ENCODE peak calls at places on chromosomes 5 and 9, in four cellular contexts. F is SK-N-SH, O is GM23338, R is prostate gland. V is an unnamed sample.

GRCh38 chr9:134336174-134336705 is 10.0 kb downstream of the RXRA start:
- DNase-seq in F (no peak), O (no peak), R (no peak), V (no peak)

GRCh38 chr5:172771439-172772111 is 580 bp upstream of the DUSP1 start:
- DNase-seq in F (no peak), O (no peak), R (no peak), V (no peak)

GRCh38 chr5:93611900-93612898 is 29.2 kb downstream of the NR2F1 start:
- DNase-seq in F (peak; percentile 66), O (peak; percentile 65), R (no peak), V (no peak)

GRCh38 chr5:180601591-180602480 is 10.5 kb upstream of the SCGB3A1 start:
- DNase-seq in F (peak; percentile 40), O (no peak), R (no peak), V (no peak)

GRCh38 chr9:97487107-97487506 is 14.4 kb upstream of the TMOD1 start:
- DNase-seq in F (no peak), O (peak; percentile 15), R (no peak), V (no peak)

GRCh38 chr5:148641735-148642134 is 12.6 kb downstream of the HTR4 start:
- DNase-seq in F (no peak), O (no peak), R (no peak), V (no peak)

GRCh38 chr9:86637515-86637914 is 283.3 kb upstream of the TUT7 start:
- DNase-seq in F (peak; percentile 45), O (peak; percentile 88), R (peak; percentile 13), V (no peak)

GRCh38 chr5:175696139-175696854 is 38.4 kb downstream of the HRH2 start:
- DNase-seq in F (peak; percentile 55), O (peak; percentile 92), R (no peak), V (no peak)

GRCh38 chr9:83966209-83966582 is 13.8 kb downstream of the HNRNPK start:
- DNase-seq in F (no peak), O (peak; percentile 24), R (no peak), V (no peak)

GRCh38 chr5:139667001-139667729 is 19.0 kb downstream of the CXXC5 start:
- DNase-seq in F (no peak), O (no peak), R (no peak), V (no peak)

GRCh38 chr5:180816608-180817534 is 14.3 kb upstream of the MGAT1 start:
- DNase-seq in F (no peak), O (no peak), R (no peak), V (no peak)

GRCh38 chr5:67190856-67191255 is 5.7 kb downstream of the CD180 start:
- DNase-seq in F (no peak), O (peak; percentile 50), R (no peak), V (no peak)

DNA sequence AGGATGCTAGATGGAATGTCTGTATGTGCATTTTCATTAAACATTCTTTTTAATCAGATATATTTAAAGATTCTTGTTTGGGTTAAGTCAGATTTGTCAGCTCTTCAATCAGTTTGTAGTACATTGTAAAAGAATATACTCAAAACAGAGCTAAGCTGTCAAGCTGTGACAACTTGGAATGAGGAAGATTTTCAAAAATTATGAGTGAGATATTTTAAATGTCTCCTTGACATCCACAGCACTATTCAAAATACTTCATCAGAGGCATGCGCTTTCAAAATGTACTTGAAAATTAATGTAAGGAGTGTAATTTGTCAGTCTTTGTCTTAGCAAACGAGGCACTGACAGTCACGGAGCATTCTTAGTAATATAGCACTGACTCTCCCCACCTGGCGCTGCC is 182.0 kb downstream of the MAT2B start:
- DNase-seq in F (no peak), O (no peak), R (no peak), V (no peak)
- TF ChIP-seq POLR2AphosphoS5 in F (no peak), O (no peak), R (no peak), V (no peak)

GRCh38 chr5:112643339-112643971 is 94.2 kb upstream of the APC start:
- DNase-seq in F (no peak), O (no peak), R (no peak), V (no peak)
- TF ChIP-seq POLR2AphosphoS5 in F (no peak), O (no peak), R (no peak), V (no peak)

GRCh38 chr5:135660826-135661555 is 82.2 kb upstream of the CXCL14 start:
- DNase-seq in F (no peak), O (peak; percentile 8), R (no peak), V (peak; percentile 86)
- TF ChIP-seq POLR2AphosphoS5 in F (no peak), O (no peak), R (no peak), V (no peak)

DNA sequence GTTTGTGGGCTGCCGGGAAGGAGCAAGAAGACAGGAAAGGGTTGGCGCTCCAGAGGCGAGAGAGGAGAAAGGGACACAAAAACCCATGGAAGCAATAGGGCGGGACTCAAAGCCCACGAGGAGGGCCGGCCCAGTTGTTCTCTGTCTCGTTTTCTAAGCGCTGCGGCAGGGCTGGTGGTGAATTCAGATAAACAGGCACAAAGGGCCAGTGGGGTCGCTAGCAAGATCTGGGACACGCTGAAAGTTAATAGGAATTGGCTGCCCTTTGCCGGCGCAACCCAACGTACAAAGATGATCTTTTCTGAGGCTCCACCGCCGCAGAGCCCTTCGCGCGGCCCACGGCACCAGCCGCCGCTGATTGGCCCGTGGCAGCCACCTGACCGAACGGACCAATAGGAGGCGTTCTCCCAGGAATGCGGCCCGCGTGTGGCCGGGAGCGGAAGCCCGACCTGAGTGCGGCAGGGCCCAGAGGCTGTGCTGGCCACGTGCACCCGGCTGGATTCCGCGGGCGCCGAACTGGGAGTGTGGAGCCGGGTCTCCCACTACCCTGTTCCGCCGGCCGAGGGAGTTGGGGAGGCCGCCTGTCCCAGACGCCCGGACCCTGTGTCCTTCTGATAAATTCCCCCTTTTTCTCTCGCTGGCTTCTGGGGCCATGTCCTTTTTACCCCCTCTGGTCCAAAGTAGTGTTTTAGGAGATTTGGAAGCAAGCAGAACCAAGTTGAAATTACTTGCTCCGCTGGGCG is 16.8 kb upstream of the NSD1 start:
- DNase-seq in F (no peak), O (peak; percentile 96), R (peak; percentile 78), V (peak; percentile 97)
- TF ChIP-seq POLR2AphosphoS5 in F (no peak), O (peak; percentile 53), R (peak; percentile 81), V (peak; percentile 78)

GRCh38 chr5:135578685-135579341 is at the start of gene CXCL14:
- DNase-seq in F (no peak), O (peak; percentile 84), R (peak; percentile 15), V (no peak)
- TF ChIP-seq POLR2AphosphoS5 in F (no peak), O (no peak), R (no peak), V (no peak)

DNA sequence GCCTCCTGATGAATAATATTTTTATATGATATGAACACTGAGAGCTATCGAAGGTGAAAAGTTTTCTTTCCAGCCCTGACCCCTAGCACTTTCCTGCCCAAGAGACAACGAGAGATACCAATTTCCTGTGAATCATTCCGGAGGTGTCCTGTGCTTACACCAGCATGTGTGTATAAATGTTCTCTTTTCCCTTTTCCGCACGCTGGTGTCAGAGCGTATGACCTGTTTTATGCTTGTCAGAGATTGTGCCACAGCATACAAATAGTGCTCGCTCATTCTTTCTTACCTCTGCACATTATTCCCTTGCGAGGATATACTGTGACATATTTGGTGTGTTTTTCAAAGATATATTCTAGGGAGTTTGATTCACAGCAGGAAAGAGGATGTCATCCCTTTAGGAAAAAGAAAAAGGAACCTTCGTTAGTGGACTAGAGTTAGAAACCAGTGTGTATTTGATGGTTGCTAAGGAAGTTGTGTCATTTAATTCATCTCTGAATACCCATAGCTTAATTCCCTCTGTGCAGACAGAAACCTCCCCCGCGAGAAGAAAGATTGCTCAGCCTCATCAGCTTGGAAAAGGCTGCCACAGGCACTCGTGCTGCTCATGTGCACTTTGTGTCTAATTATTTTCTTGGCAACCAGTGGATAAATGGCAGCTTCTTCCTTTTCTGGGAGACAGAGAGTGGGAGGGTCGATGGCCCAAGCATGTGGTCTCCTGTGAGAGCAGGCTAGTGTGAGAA is 14.8 kb upstream of the CCIN start:
- DNase-seq in F (no peak), O (no peak), R (no peak), V (no peak)
- TF ChIP-seq POLR2AphosphoS5 in F (no peak), O (no peak), R (peak; percentile 45), V (peak; percentile 64)